ENCODE peak calls at places on chromosomes 3 and 15, in four cellular contexts. D, L, W and G are unnamed samples.

GRCh38 chr3:43726511-43726910 is 35.8 kb downstream of the ABHD5 start:
- DNase-seq in D (no peak), L (no peak), W (no peak), G (no peak)

GRCh38 chr3:152444029-152444641 is 175.4 kb downstream of the MBNL1 start:
- DNase-seq in D (peak), L (no peak), W (peak), G (peak)

GRCh38 chr3:181009225-181009624 is 19.7 kb upstream of the DNAJC19 start:
- DNase-seq in D (no peak), L (no peak), W (no peak), G (no peak)

GRCh38 chr3:179840985-179841384 is 188.1 kb downstream of the USP13 start:
- DNase-seq in D (no peak), L (peak), W (peak), G (peak)

GRCh38 chr3:35936571-35936970 is 297.2 kb downstream of the ARPP21 start:
- DNase-seq in D (no peak), L (no peak), W (no peak), G (no peak)

GRCh38 chr3:14345496-14346150 is 56.8 kb upstream of the SLC6A6 start:
- DNase-seq in D (no peak), L (peak), W (peak), G (no peak)

GRCh38 chr3:157531301-157531660 is 28.1 kb upstream of the VEPH1 start:
- DNase-seq in D (no peak), L (no peak), W (no peak), G (peak)

GRCh38 chr15:81254277-81255265 is 57.9 kb downstream of the IL16 start:
- DNase-seq in D (no peak), L (no peak), W (no peak), G (no peak)

GRCh38 chr3:124859025-124859424 is 28.1 kb downstream of the ITGB5 start:
- DNase-seq in D (no peak), L (peak), W (no peak), G (no peak)

GRCh38 chr3:115697263-115698053 is 74.1 kb downstream of the GAP43 start:
- DNase-seq in D (no peak), L (peak), W (no peak), G (peak)

GRCh38 chr3:169144691-169145090 is 518.8 kb downstream of the MECOM start:
- DNase-seq in D (no peak), L (no peak), W (no peak), G (peak)

GRCh38 chr3:38022887-38023709 is 6.3 kb downstream of the PLCD1 start:
- DNase-seq in D (no peak), L (no peak), W (no peak), G (no peak)

GRCh38 chr3:36403661-36404060 is 23.4 kb downstream of the STAC start:
- DNase-seq in D (no peak), L (no peak), W (no peak), G (no peak)